ENCODE peak calls at places on chromosomes 13 and 19, in eight cellular contexts. I is colonic mucosa, Y is thoracic aorta, N is transverse colon, E is tibial nerve, J is neural progenitor cell, U is body of pancreas, L is stomach. H is an unnamed sample.

GRCh38 chr13:71210861-71211260 is 656.1 kb downstream of the DACH1 start:
- DNase-seq in I (no peak), Y (no peak), N (no peak), E (no peak), J (no peak), U (no peak), L (no peak), H (no peak)

GRCh38 chr13:113089693-113090414 is 15.7 kb upstream of the F7 start:
- DNase-seq in I (no peak), Y (no peak), N (no peak), E (no peak), J (no peak), U (no peak), L (no peak), H (no peak)

GRCh38 chr13:51237887-51238286 is 15.7 kb downstream of the FAM124A start:
- DNase-seq in I (no peak), Y (no peak), N (no peak), E (no peak), J (no peak), U (no peak), L (no peak), H (no peak)

GRCh38 chr13:27966641-27967202 is 2.4 kb downstream of the CDX2 start:
- DNase-seq in I (peak; percentile 34), Y (no peak), N (no peak), E (no peak), J (peak; percentile 51), U (no peak), L (peak; percentile 24), H (no peak)

GRCh38 chr13:40116008-40116407 is 460.5 kb downstream of the COG6 start:
- DNase-seq in I (peak; percentile 75), Y (no peak), N (peak; percentile 79), E (no peak), J (no peak), U (peak; percentile 73), L (peak; percentile 70), H (no peak)

GRCh38 chr19:49664171-49665070 is 1.2 kb downstream of the IRF3 start:
- DNase-seq in I (peak; percentile 97), Y (peak; percentile 53), N (peak; percentile 94), E (peak; percentile 89), J (peak; percentile 93), U (peak; percentile 92), L (peak; percentile 93), H (peak; percentile 89)

GRCh38 chr13:50357586-50358118 is 342.4 kb downstream of the KCNRG start:
- DNase-seq in I (no peak), Y (no peak), N (no peak), E (no peak), J (no peak), U (peak; percentile 81), L (peak; percentile 58), H (no peak)

GRCh38 chr19:17948967-17949930 is 16.4 kb downstream of the CCDC124 start:
- DNase-seq in I (no peak), Y (no peak), N (no peak), E (no peak), J (peak; percentile 43), U (no peak), L (no peak), H (no peak)

GRCh38 chr19:32336259-32337111 is 8.9 kb upstream of the ZNF507 start:
- DNase-seq in I (no peak), Y (no peak), N (no peak), E (no peak), J (no peak), U (no peak), L (no peak), H (peak; percentile 17)

GRCh38 chr13:112895521-112896465 is 73.2 kb upstream of the MCF2L start:
- DNase-seq in I (no peak), Y (no peak), N (no peak), E (no peak), J (no peak), U (no peak), L (no peak), H (no peak)

GRCh38 chr19:42471554-42472249 is 29.0 kb upstream of the CXCL17 start:
- DNase-seq in I (peak; percentile 68), Y (no peak), N (peak; percentile 38), E (no peak), J (no peak), U (peak; percentile 33), L (peak; percentile 46), H (no peak)

GRCh38 chr19:38055040-38055439 is 148.0 kb downstream of the SIPA1L3 start:
- DNase-seq in I (no peak), Y (no peak), N (no peak), E (no peak), J (peak; percentile 36), U (no peak), L (no peak), H (no peak)

GRCh38 chr13:21435710-21436151 is 23.4 kb downstream of the ZDHHC20 start:
- DNase-seq in I (peak; percentile 64), Y (peak; percentile 13), N (peak; percentile 63), E (no peak), J (no peak), U (peak; percentile 70), L (peak; percentile 68), H (no peak)

GRCh38 chr13:23811366-23812027 is 77.7 kb downstream of the MIPEP start:
- DNase-seq in I (no peak), Y (no peak), N (no peak), E (no peak), J (peak; percentile 22), U (no peak), L (no peak), H (no peak)

GRCh38 chr19:2041686-2042484 is 9.2 kb downstream of the MKNK2 start:
- DNase-seq in I (peak; percentile 99), Y (peak; percentile 90), N (peak; percentile 99), E (peak; percentile 96), J (peak; percentile 98), U (peak; percentile 99), L (peak; percentile 99), H (peak; percentile 98)

GRCh38 chr19:12202250-12202649 is 39.4 kb downstream of the ZNF136 start:
- DNase-seq in I (peak; percentile 61), Y (no peak), N (peak; percentile 64), E (no peak), J (peak; percentile 48), U (peak; percentile 66), L (peak; percentile 66), H (peak; percentile 15)

GRCh38 chr19:44879309-44880065 is 11.6 kb upstream of the TOMM40 start:
- DNase-seq in I (no peak), Y (no peak), N (no peak), E (no peak), J (no peak), U (no peak), L (no peak), H (no peak)

GRCh38 chr13:33931397-33931987 is 113.5 kb downstream of the RFC3 start:
- DNase-seq in I (no peak), Y (no peak), N (no peak), E (no peak), J (peak; percentile 73), U (peak; percentile 13), L (no peak), H (peak; percentile 60)

GRCh38 chr13:27450921-27451461 is 627 bp upstream of the MTIF3 start:
- DNase-seq in I (peak; percentile 57), Y (no peak), N (peak; percentile 49), E (no peak), J (peak; percentile 58), U (peak; percentile 51), L (peak; percentile 53), H (peak; percentile 29)

GRCh38 chr13:42394361-42395065 is 122.6 kb downstream of the AKAP11 start:
- DNase-seq in I (no peak), Y (no peak), N (no peak), E (no peak), J (no peak), U (no peak), L (no peak), H (no peak)

GRCh38 chr13:50326746-50327145 is 311.5 kb downstream of the KCNRG start:
- DNase-seq in I (no peak), Y (no peak), N (no peak), E (no peak), J (no peak), U (no peak), L (no peak), H (no peak)

GRCh38 chr13:36509369-36509768 is 77.1 kb downstream of the CCNA1 start:
- DNase-seq in I (no peak), Y (no peak), N (no peak), E (no peak), J (peak; percentile 35), U (no peak), L (no peak), H (peak; percentile 49)

GRCh38 chr13:30551194-30551593 is 66.5 kb upstream of the USPL1 start:
- DNase-seq in I (no peak), Y (no peak), N (no peak), E (no peak), J (peak; percentile 52), U (peak; percentile 34), L (no peak), H (peak; percentile 56)

DNA sequence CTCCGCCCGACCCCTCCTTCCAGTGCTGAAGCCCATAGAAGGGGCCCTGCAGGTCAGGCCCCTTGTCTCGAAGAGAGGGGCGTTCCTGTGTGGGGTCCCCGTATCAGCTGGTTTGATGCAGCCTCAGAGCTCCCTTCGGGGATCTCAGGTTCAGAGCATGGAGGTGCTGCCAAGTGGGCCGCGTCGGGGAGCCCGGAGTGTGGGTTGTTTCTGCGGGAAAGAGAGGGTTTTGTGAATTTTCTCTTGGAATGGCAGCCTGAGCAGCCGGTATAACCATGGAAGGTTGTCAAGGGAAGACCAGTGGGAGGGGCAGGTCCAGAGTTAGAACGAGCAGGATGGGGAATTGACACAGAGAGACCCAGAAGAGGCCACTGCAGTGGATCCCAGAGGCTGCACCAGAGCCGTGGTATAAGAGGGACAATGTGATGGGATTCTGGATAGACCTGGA is 407 bp downstream of the TRAPPC2B start:
- DNase-seq in I (no peak), Y (no peak), N (no peak), E (no peak), J (no peak), U (no peak), L (no peak), H (peak; percentile 8)
- H3K9me3 ChIP-seq in I (no peaks in the 10 kb centered on the region), Y (peaks cover 22% of the 10 kb centered on the region), N (peaks cover 28% of the 10 kb centered on the region), E (no peaks in the 10 kb centered on the region), J (no peaks in the 10 kb centered on the region), U (no peaks in the 10 kb centered on the region), L (peaks cover 66% of the 10 kb centered on the region), H (no peaks in the 10 kb centered on the region)

GRCh38 chr19:51145926-51146493 is 3.9 kb downstream of the SIGLEC7 start:
- DNase-seq in I (no peak), Y (no peak), N (no peak), E (no peak), J (no peak), U (no peak), L (no peak), H (no peak)
- H3K4me1 ChIP-seq in I (no peaks in the 10 kb centered on the region), Y (no peaks in the 10 kb centered on the region), N (no peaks in the 10 kb centered on the region), E (peaks cover 3% of the 10 kb centered on the region), J (no peaks in the 10 kb centered on the region), U (no peaks in the 10 kb centered on the region), L (no peaks in the 10 kb centered on the region), H (no peaks in the 10 kb centered on the region)

DNA sequence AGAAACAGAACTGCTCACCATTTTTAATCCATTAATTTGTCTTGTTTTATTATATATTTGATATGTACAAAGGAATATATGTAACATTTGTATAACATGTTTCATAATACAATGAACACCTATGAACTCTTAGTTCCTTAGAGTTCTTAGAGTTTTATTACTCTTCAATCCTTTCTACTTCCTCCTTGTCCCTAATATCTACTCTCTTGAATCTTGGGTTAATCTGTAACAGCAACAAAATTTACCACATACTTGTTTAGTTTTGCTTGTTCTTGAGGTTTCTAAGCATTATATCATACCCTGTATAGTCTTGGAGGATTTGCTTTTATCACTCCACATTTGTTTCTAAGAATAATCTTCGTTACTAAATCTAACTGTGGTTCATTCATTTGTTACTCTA is 151.4 kb downstream of the PDS5B start:
- DNase-seq in I (no peak), Y (no peak), N (no peak), E (no peak), J (no peak), U (no peak), L (no peak), H (no peak)
- H3K27ac ChIP-seq in I (peak overlapping the region; percentile 76), Y (peak overlapping the region; percentile 73), N (peak overlapping the region; percentile 45), E (peak overlapping the region; percentile 77), J (no peak overlapping the region), U (no peak overlapping the region), L (peak overlapping the region; percentile 69), H (peak overlapping the region; percentile 26)

GRCh38 chr19:51799998-51800848 is 5.3 kb downstream of the FPR3 start:
- DNase-seq in I (no peak), Y (no peak), N (no peak), E (no peak), J (no peak), U (peak; percentile 29), L (no peak), H (no peak)
- H3K9me3 ChIP-seq in I (no peaks in the 10 kb centered on the region), Y (no peaks in the 10 kb centered on the region), N (no peaks in the 10 kb centered on the region), E (no peaks in the 10 kb centered on the region), J (peaks cover 7% of the 10 kb centered on the region), U (no peaks in the 10 kb centered on the region), L (peaks cover 6% of the 10 kb centered on the region), H (no peaks in the 10 kb centered on the region)